ENCODE peak calls at places on chromosomes 11 and 22, in eight cellular contexts. P, G, L, O, N, Y, I and V are unnamed samples. For H3K4me1, the result is how much of the 10 kb centered on the place peaks cover.

GRCh38 chr22:35705141-35705540 is 12.5 kb upstream of the APOL5 start:
- DNase-seq in Y (no peak), I (no peak), G (no peak), P (no peak), L (no peak), N (no peak), O (peak), V (no peak)

GRCh38 chr22:23180893-23181762 is 819 bp downstream of the BCR start:
- DNase-seq in G (no peak), P (peak), O (no peak), I (no peak), L (peak), Y (no peak), N (peak), V (peak)

GRCh38 chr11:121464352-121464946 is 11.7 kb upstream of the SORL1-AS1 start:
- DNase-seq in G (no peak), P (peak), Y (peak), L (peak), O (peak), N (peak), I (peak), V (no peak)

GRCh38 chr11:94882931-94883330 is 90.4 kb downstream of the CWC15 start:
- DNase-seq in I (no peak), O (no peak), P (no peak), G (no peak), L (no peak), Y (no peak), N (no peak), V (no peak)

GRCh38 chr22:21778705-21779363 is 43.2 kb upstream of the YPEL1 start:
- DNase-seq in G (no peak), L (no peak), O (peak), Y (no peak), P (no peak), I (no peak), N (no peak), V (no peak)

GRCh38 chr11:76152086-76152658 is 54.1 kb downstream of the WNT11 start:
- DNase-seq in P (peak), N (peak), Y (peak), G (peak), O (peak), L (peak), I (peak), V (peak)

GRCh38 chr11:7969756-7970646 is 4.8 kb upstream of the NLRP10 start:
- DNase-seq in P (no peak), G (no peak), I (no peak), O (no peak), Y (no peak), L (no peak), N (no peak), V (no peak)

GRCh38 chr11:10742460-10743208 is 8.4 kb upstream of the CTR9 start:
- DNase-seq in O (peak), G (peak), P (no peak), L (no peak), Y (no peak), N (no peak), I (no peak), V (no peak)

GRCh38 chr11:58179648-58180047 is 9.2 kb upstream of the OR9Q2 start:
- DNase-seq in N (peak), G (no peak), L (peak), O (no peak), I (no peak), Y (no peak), P (no peak), V (no peak)

GRCh38 chr22:49848690-49849160 is 4.9 kb upstream of the ZBED4 start:
- DNase-seq in L (no peak), P (no peak), N (no peak), G (no peak), I (no peak), Y (no peak), O (no peak), V (no peak)

GRCh38 chr11:102430158-102430836 is 22.3 kb downstream of the TMEM123 start:
- DNase-seq in G (no peak), O (peak), Y (no peak), L (no peak), N (no peak), I (no peak), P (no peak), V (no peak)

GRCh38 chr22:26751217-26751616 is 93.8 kb downstream of the MIAT start:
- DNase-seq in L (no peak), O (no peak), N (no peak), Y (peak), P (no peak), I (no peak), G (no peak), V (no peak)

GRCh38 chr11:76074178-76075112 is 131.9 kb downstream of the WNT11 start:
- DNase-seq in G (no peak), Y (no peak), L (no peak), I (no peak), N (no peak), O (peak), P (no peak), V (no peak)

GRCh38 chr22:30210235-30210831 is 36.2 kb downstream of the LIF start:
- DNase-seq in O (peak), G (no peak), L (no peak), I (no peak), Y (no peak), N (no peak), P (peak), V (no peak)

GRCh38 chr11:125141686-125142535 is 22.6 kb upstream of the PKNOX2 start:
- DNase-seq in P (peak), G (no peak), Y (peak), L (peak), N (peak), I (peak), O (peak), V (peak)

GRCh38 chr22:45246060-45246985 is 5.6 kb upstream of the KIAA0930 start:
- DNase-seq in O (peak), N (no peak), Y (no peak), L (no peak), G (peak), P (peak), I (peak), V (no peak)

GRCh38 chr11:2528301-2529050 is 83.7 kb downstream of the KCNQ1 start:
- DNase-seq in O (no peak), I (peak), Y (no peak), L (no peak), P (no peak), N (no peak), G (no peak), V (no peak)

GRCh38 chr22:32620992-32621391 is 146.4 kb downstream of the FBXO7 start:
- DNase-seq in I (no peak), N (no peak), Y (no peak), L (no peak), P (no peak), O (no peak), G (no peak), V (no peak)

GRCh38 chr11:96187779-96188624 is 155.0 kb downstream of the MAML2 start:
- DNase-seq in O (peak), I (no peak), L (no peak), N (peak), G (no peak), Y (peak), P (no peak), V (no peak)

GRCh38 chr22:24189249-24190158 is 8.2 kb downstream of the SUSD2 start:
- DNase-seq in N (peak), G (peak), O (peak), L (peak), Y (peak), P (peak), I (peak), V (no peak)

GRCh38 chr11:75593337-75593915 is 31.4 kb downstream of the SERPINH1 start:
- DNase-seq in I (no peak), L (no peak), O (no peak), G (no peak), N (no peak), Y (no peak), P (no peak), V (no peak)

GRCh38 chr11:114111369-114112042 is 52.0 kb downstream of the ZBTB16 start:
- DNase-seq in L (no peak), P (no peak), Y (no peak), N (no peak), O (no peak), I (no peak), G (no peak), V (no peak)

GRCh38 chr11:9577551-9577950 is 4.1 kb downstream of the WEE1 start:
- DNase-seq in P (no peak), L (no peak), G (no peak), N (no peak), O (peak), I (no peak), Y (no peak), V (no peak)

GRCh38 chr22:41699264-41700104 is at the start of gene MEI1:
- DNase-seq in O (peak), L (no peak), Y (peak), I (peak), N (peak), P (peak), G (peak), V (peak)

GRCh38 chr22:40728731-40729189 is 49.5 kb downstream of the MCHR1 start:
- DNase-seq in G (no peak), P (no peak), Y (no peak), I (no peak), N (no peak), O (no peak), L (peak), V (peak)

GRCh38 chr22:21980547-21980946 is 2.0 kb downstream of the TOP3B start:
- DNase-seq in G (no peak), N (no peak), Y (no peak), L (no peak), I (no peak), P (no peak), O (no peak), V (no peak)

GRCh38 chr11:92882828-92883611 is 86.4 kb upstream of the MTNR1B start:
- DNase-seq in G (no peak), O (no peak), P (no peak), I (no peak), L (no peak), Y (no peak), N (no peak), V (no peak)

GRCh38 chr11:92885600-92885999 is 83.9 kb upstream of the MTNR1B start:
- DNase-seq in P (no peak), L (no peak), N (no peak), Y (no peak), G (no peak), I (no peak), O (no peak), V (no peak)

GRCh38 chr11:92888701-92889100 is 80.8 kb upstream of the MTNR1B start:
- DNase-seq in O (no peak), Y (no peak), P (no peak), G (no peak), N (no peak), L (no peak), I (no peak), V (no peak)

GRCh38 chr11:92881940-92882339 is 87.5 kb upstream of the MTNR1B start:
- DNase-seq in G (no peak), Y (no peak), N (no peak), O (no peak), I (no peak), L (no peak), P (no peak), V (no peak)

DNA sequence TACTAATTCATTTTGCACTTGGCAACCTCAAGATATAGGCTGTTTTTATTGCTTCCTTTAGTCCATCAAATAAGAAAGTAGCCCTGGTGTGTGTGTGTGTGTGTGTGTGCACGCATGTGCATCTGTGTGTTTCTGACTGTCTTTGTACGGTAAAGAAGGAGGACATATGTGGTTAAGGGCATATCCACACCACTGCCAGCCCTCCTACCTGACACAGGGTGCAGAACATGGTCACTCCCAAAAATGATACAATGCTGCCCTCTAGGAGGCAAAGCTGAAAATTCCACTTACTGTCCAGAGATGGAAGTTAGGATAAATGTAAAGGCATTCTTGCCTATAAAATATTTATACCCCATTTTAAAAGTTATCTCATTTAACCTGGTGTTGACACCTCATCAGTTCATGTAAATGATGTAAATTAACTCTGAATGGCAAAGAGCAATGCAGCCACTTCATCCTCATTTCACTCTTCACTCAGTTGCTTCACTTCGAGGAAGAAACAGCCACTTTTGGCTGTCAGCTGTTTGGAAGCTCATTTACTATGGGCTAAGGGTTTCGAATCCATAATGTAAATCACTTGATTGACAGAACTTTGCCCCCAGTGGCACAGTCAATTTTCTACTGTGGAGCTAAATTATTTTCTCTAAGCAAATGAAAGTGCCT is 83.1 kb upstream of the MTNR1B start:
- DNase-seq in N (no peak), I (no peak), Y (peak), G (peak), O (peak), L (peak), P (peak), V (no peak)
- TF ChIP-seq CTCF in N (peak), I (peak), Y (peak), G (peak), O (peak), L (peak), P (peak), V (no peak)

DNA sequence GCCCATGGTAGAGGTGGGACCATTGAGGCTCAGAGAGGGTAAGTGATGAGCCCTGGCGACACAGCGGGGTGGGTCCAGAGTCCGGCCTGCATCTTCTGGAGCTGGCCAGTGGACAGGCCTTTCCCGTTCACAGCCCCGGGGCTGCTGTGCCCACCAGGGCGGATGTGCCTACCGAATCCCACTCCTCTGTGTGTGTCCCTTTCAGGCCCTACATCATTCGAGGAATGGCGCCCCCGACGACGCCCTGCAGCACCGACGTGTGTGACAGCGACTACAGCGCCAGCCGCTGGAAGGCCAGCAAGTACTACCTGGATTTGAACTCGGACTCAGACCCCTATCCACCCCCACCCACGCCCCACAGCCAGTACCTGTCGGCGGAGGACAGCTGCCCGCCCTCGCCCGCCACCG is 11.9 kb upstream of the PPP6R3 start:
- DNase-seq in P (no peak), N (no peak), I (peak), O (no peak), G (no peak), L (no peak), Y (no peak), V (no peak)
- H3K27ac ChIP-seq in P (no peak), N (no peak), I (no peak), O (no peak), G (no peak), L (no peak), Y (no peak), V (no peak)

GRCh38 chr11:12125609-12126149 is 15.3 kb downstream of the MICAL2 start:
- DNase-seq in O (peak), L (no peak), G (no peak), P (peak), N (no peak), Y (no peak), I (no peak), V (no peak)
- H3K4me1 ChIP-seq in O (under half), L (under half), G (under half), P (under half), N (half or more), Y (under half), I (under half), V (under half)

GRCh38 chr11:14471127-14471526 is 28.5 kb downstream of the COPB1 start:
- DNase-seq in Y (no peak), P (no peak), N (no peak), L (no peak), O (no peak), G (no peak), I (no peak), V (no peak)
- TF ChIP-seq CTCF in Y (no peak), P (no peak), N (no peak), L (no peak), O (no peak), G (no peak), I (no peak), V (no peak)

DNA sequence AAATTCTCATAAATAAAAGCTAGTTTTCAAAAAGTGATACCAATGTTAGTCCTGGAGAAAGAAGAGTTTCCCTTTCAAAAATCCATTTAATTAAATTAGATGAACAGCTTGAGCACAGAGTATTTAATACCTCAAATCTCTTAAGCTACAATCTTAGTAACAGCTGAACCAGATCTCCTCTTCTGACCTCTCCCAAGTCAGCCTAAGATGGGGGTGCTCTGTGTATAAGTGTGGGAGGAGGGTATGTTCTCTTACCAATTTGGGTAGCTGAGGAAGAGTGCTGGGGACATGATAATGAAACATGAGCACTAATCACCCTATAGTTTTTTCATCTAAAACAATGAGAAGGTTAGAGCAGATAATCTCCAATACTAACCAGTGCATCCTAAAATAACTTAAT is 9.6 kb downstream of the TPH1 start:
- DNase-seq in G (no peak), Y (no peak), P (no peak), I (no peak), O (no peak), N (no peak), L (no peak), V (no peak)
- H3K27ac ChIP-seq in G (no peak), Y (no peak), P (no peak), I (no peak), O (no peak), N (no peak), L (no peak), V (no peak)

GRCh38 chr11:11978792-11979486 is 29.5 kb downstream of the DKK3 start:
- DNase-seq in L (no peak), I (peak), P (peak), N (peak), G (peak), O (peak), Y (peak), V (no peak)

GRCh38 chr11:11976476-11977187 is 31.8 kb downstream of the DKK3 start:
- DNase-seq in I (peak), L (no peak), O (no peak), G (peak), Y (no peak), P (no peak), N (no peak), V (no peak)

GRCh38 chr11:11978098-11978637 is 30.3 kb downstream of the DKK3 start:
- DNase-seq in I (peak), P (no peak), O (no peak), L (no peak), Y (no peak), G (no peak), N (no peak), V (no peak)

GRCh38 chr11:11975201-11976092 is 33.0 kb downstream of the DKK3 start:
- DNase-seq in N (no peak), L (no peak), I (peak), O (no peak), Y (no peak), P (no peak), G (no peak), V (no peak)

GRCh38 chr11:11977206-11977938 is 31.1 kb downstream of the DKK3 start:
- DNase-seq in Y (peak), N (peak), L (peak), G (no peak), I (peak), P (peak), O (peak), V (no peak)
- H3K4me1 ChIP-seq in Y (half or more), N (half or more), L (half or more), G (under half), I (under half), P (under half), O (half or more), V (under half)

DNA sequence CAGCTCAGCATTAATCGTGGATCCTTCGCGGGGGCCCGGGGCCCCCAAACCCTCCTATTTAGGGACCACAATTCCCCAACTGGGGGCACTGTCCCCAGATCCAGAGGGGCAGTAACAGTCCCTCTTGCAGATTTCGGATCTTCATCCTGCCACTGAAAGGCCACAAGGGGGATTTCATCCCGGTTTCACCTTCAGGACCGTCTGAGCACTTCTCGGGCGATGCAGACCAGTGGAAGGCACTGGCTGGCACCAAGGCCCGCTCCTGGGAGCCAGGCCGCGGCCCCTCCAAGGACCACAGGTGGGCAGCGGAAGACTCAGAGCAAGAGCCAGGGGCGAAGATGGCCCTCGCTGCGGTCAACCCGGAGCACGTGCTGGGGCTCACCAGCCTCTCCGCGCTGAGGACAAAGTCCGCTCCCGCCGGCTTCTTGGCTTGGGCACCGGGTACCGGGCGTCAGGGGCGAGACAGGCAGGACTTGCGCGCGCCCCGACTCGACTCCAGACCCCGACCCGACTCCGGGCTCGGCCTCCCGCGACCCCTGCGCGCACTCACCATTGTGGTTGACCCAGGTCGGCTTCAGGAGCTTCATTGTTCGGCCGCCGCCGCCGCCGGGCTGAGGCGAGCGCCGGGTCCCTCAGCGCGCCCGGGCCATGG is 517 bp downstream of the HIRA start:
- DNase-seq in P (peak), O (peak), Y (no peak), I (peak), G (peak), N (peak), L (peak), V (peak)
- TF ChIP-seq CTCF in P (no peak), O (no peak), Y (no peak), I (no peak), G (no peak), N (peak), L (peak), V (no peak)

GRCh38 chr11:34599406-34599901 is 21.4 kb upstream of the EHF start:
- DNase-seq in G (no peak), N (no peak), P (no peak), I (no peak), O (peak), L (no peak), Y (no peak), V (no peak)

GRCh38 chr11:34600339-34601084 is 20.4 kb upstream of the EHF start:
- DNase-seq in O (peak), L (peak), N (no peak), I (no peak), Y (no peak), P (peak), G (peak), V (no peak)

GRCh38 chr11:34601609-34602008 is 19.3 kb upstream of the EHF start:
- DNase-seq in O (no peak), P (peak), G (no peak), N (no peak), L (no peak), Y (no peak), I (no peak), V (no peak)

GRCh38 chr11:34602245-34602644 is 18.6 kb upstream of the EHF start:
- DNase-seq in L (no peak), G (peak), O (no peak), P (peak), N (no peak), I (no peak), Y (no peak), V (no peak)

DNA sequence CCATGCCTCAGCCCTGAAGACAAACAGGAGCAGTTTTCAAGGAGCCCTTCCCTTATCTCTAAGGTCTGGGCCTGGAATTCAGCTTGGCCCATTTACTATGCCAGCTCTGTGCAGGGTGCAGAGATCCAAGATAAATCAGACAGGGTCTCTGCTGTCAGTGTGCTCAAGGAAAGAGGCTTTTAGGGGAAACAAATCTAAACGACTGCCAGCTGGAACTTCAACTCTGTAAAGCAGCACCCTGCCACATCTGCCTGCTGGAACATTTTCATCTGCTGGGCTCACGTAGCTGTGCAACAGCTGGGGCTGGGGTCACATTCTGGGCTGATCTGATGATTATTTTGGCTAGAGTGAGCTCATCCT is 19.8 kb upstream of the EHF start:
- DNase-seq in L (no peak), Y (no peak), P (no peak), G (no peak), I (no peak), N (no peak), O (peak), V (no peak)
- H3K27ac ChIP-seq in L (peak), Y (no peak), P (peak), G (peak), I (no peak), N (no peak), O (peak), V (no peak)